ENCODE peak calls at places on chromosomes 11 and 22, in four cellular contexts. One of them, this sample, is unnamed.

GRCh38 chr11:118734031-118734430 is 54.6 kb upstream of the TREH start:
- DNase-seq in esophagus muscularis mucosa: no peak
- DNase-seq in sigmoid colon: no peak
- DNase-seq in stomach: no peak
- DNase-seq in this sample: no peak

GRCh38 chr22:33539902-33540751 is 380.1 kb downstream of the LARGE1 start:
- DNase-seq in stomach: peak; percentile 86
- DNase-seq in esophagus muscularis mucosa: no peak
- DNase-seq in sigmoid colon: peak; percentile 90
- DNase-seq in this sample: peak; percentile 73

GRCh38 chr11:9565822-9566560 is 7.5 kb upstream of the WEE1 start:
- DNase-seq in esophagus muscularis mucosa: peak; percentile 94
- DNase-seq in stomach: peak; percentile 39
- DNase-seq in sigmoid colon: peak; percentile 86
- DNase-seq in this sample: peak; percentile 53

GRCh38 chr22:50520826-50521453 is 4.5 kb downstream of the SCO2 start:
- DNase-seq in stomach: no peak
- DNase-seq in esophagus muscularis mucosa: no peak
- DNase-seq in sigmoid colon: no peak
- DNase-seq in this sample: no peak

GRCh38 chr11:43644626-43645299 is 35.8 kb upstream of the HSD17B12 start:
- DNase-seq in esophagus muscularis mucosa: no peak
- DNase-seq in stomach: no peak
- DNase-seq in sigmoid colon: no peak
- DNase-seq in this sample: peak; percentile 8

GRCh38 chr22:38733329-38734202 is 22.2 kb downstream of the SUN2 start:
- DNase-seq in stomach: peak; percentile 77
- DNase-seq in esophagus muscularis mucosa: peak; percentile 95
- DNase-seq in sigmoid colon: peak; percentile 96
- DNase-seq in this sample: peak; percentile 70

GRCh38 chr11:17256512-17256911 is 20.0 kb upstream of the NUCB2 start:
- DNase-seq in stomach: no peak
- DNase-seq in sigmoid colon: no peak
- DNase-seq in esophagus muscularis mucosa: no peak
- DNase-seq in this sample: no peak

GRCh38 chr22:33577862-33578411 is 342.3 kb downstream of the LARGE1 start:
- DNase-seq in sigmoid colon: no peak
- DNase-seq in esophagus muscularis mucosa: no peak
- DNase-seq in stomach: no peak
- DNase-seq in this sample: no peak

GRCh38 chr22:34946339-34946985 is 119.5 kb upstream of the ISX start:
- DNase-seq in esophagus muscularis mucosa: no peak
- DNase-seq in stomach: no peak
- DNase-seq in sigmoid colon: no peak
- DNase-seq in this sample: no peak

GRCh38 chr11:65442952-65443351 is 20.4 kb downstream of the NEAT1 start:
- DNase-seq in esophagus muscularis mucosa: peak; percentile 37
- DNase-seq in sigmoid colon: no peak
- DNase-seq in stomach: no peak
- DNase-seq in this sample: no peak

GRCh38 chr11:21066030-21066429 is 396.6 kb downstream of the NELL1 start:
- DNase-seq in esophagus muscularis mucosa: no peak
- DNase-seq in stomach: no peak
- DNase-seq in sigmoid colon: no peak
- DNase-seq in this sample: no peak

GRCh38 chr11:1906623-1907423 is 12.7 kb upstream of the TNNT3 start:
- DNase-seq in sigmoid colon: no peak
- DNase-seq in esophagus muscularis mucosa: no peak
- DNase-seq in stomach: no peak
- DNase-seq in this sample: no peak

GRCh38 chr11:17543574-17544180 is 539 bp downstream of the USH1C start:
- DNase-seq in esophagus muscularis mucosa: no peak
- DNase-seq in stomach: no peak
- DNase-seq in sigmoid colon: no peak
- DNase-seq in this sample: peak; percentile 38

GRCh38 chr11:134380229-134380628 is 31.8 kb downstream of the B3GAT1 start:
- DNase-seq in sigmoid colon: no peak
- DNase-seq in esophagus muscularis mucosa: no peak
- DNase-seq in stomach: no peak
- DNase-seq in this sample: no peak

GRCh38 chr11:134376150-134376921 is 35.7 kb downstream of the B3GAT1 start:
- DNase-seq in stomach: no peak
- DNase-seq in esophagus muscularis mucosa: no peak
- DNase-seq in sigmoid colon: peak; percentile 36
- DNase-seq in this sample: no peak

GRCh38 chr11:134380785-134381184 is 31.3 kb downstream of the B3GAT1 start:
- DNase-seq in esophagus muscularis mucosa: no peak
- DNase-seq in sigmoid colon: no peak
- DNase-seq in stomach: no peak
- DNase-seq in this sample: no peak

GRCh38 chr11:134377876-134378275 is 34.2 kb downstream of the B3GAT1 start:
- DNase-seq in sigmoid colon: no peak
- DNase-seq in stomach: no peak
- DNase-seq in esophagus muscularis mucosa: no peak
- DNase-seq in this sample: no peak

GRCh38 chr11:134379241-134379640 is 32.8 kb downstream of the B3GAT1 start:
- DNase-seq in stomach: no peak
- DNase-seq in esophagus muscularis mucosa: no peak
- DNase-seq in sigmoid colon: no peak
- DNase-seq in this sample: no peak
- H3K9me3 ChIP-seq in stomach: no peaks in the 10 kb centered on the region
- H3K9me3 ChIP-seq in esophagus muscularis mucosa: no peaks in the 10 kb centered on the region
- H3K9me3 ChIP-seq in sigmoid colon: no peaks in the 10 kb centered on the region
- H3K9me3 ChIP-seq in this sample: no peaks in the 10 kb centered on the region

GRCh38 chr11:28566643-28567042 is 458.5 kb downstream of the METTL15 start:
- DNase-seq in stomach: peak; percentile 56
- DNase-seq in sigmoid colon: peak; percentile 72
- DNase-seq in esophagus muscularis mucosa: no peak
- DNase-seq in this sample: peak; percentile 13
- TF ChIP-seq POLR2A in stomach: no peak
- TF ChIP-seq POLR2A in sigmoid colon: no peak
- TF ChIP-seq POLR2A in esophagus muscularis mucosa: no peak
- TF ChIP-seq POLR2A in this sample: no peak

GRCh38 chr11:131695889-131696429 is 325.5 kb downstream of the NTM start:
- DNase-seq in sigmoid colon: no peak
- DNase-seq in stomach: no peak
- DNase-seq in esophagus muscularis mucosa: peak; percentile 66
- DNase-seq in this sample: no peak

GRCh38 chr11:131692961-131693360 is 322.5 kb downstream of the NTM start:
- DNase-seq in esophagus muscularis mucosa: peak; percentile 88
- DNase-seq in stomach: no peak
- DNase-seq in sigmoid colon: no peak
- DNase-seq in this sample: no peak

GRCh38 chr11:131693756-131694155 is 323.3 kb downstream of the NTM start:
- DNase-seq in stomach: no peak
- DNase-seq in esophagus muscularis mucosa: peak; percentile 45
- DNase-seq in sigmoid colon: no peak
- DNase-seq in this sample: no peak

GRCh38 chr11:131696584-131697120 is 326.2 kb downstream of the NTM start:
- DNase-seq in stomach: no peak
- DNase-seq in sigmoid colon: no peak
- DNase-seq in esophagus muscularis mucosa: peak; percentile 26
- DNase-seq in this sample: no peak

DNA sequence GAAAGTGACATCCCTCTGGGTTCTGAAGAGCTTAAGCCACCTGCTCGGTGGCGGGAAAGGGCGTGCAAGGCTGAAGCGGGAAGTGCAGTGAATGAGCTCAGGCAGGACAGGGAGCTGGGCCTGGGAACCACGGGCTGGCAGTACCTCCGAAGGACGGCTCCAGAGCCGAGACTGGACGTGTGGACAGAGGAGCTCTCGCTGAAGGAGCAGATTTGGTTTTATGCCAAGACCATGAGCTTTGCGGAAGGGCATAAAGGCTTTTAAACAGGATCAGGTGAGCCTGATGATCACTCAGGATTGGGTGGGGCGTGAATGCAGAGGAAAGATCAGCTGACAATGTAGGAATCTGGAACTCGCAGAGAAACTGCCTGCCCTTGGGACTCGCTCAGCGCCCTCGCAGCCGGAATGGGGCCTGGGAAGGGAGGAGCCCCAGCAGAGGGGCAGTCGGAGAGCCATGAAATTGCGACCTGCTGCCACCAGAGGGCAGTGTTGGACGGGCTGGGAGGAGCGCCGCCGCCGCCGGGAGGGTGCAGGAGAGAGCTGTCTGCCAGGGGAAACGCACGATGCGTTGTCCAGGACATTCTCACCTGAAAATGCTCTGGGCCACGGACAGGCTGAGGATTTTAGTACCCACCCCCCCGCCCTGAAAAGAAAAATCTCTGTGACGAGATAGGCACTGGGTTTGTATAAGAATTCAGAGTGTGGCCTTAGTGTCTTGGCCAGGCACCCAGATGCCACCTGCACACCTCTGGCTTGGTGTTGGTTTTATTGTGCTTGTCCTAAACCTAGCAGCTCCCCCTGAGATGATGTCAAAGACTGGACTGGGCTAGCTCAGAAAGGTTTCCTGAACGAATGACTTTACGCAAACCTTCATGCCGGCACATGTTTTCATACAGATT is 324.4 kb downstream of the NTM start:
- DNase-seq in esophagus muscularis mucosa: peak; percentile 92
- DNase-seq in sigmoid colon: peak; percentile 90
- DNase-seq in stomach: peak; percentile 79
- DNase-seq in this sample: peak; percentile 78
- TF ChIP-seq POLR2AphosphoS5 in esophagus muscularis mucosa: no peak
- TF ChIP-seq POLR2AphosphoS5 in sigmoid colon: no peak
- TF ChIP-seq POLR2AphosphoS5 in stomach: no peak
- TF ChIP-seq POLR2AphosphoS5 in this sample: no peak

DNA sequence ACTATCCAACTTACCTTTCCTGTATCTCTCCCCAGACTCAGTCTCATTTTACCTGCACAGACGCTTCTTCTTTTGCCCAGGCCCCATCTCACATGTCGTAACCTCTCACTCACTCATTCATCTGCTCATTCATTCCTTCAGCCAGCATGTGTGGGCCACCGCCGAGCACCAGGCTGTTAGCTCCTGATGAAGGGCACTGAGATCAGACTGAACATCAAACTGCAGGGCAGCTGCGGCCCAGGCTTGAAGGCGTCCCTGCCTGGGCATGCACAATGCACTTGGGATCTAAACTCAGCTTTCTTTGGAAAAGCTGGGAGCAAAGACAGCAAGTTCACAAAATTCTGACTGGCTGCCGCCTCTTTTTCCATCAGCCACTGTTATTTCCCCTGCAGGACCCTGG is 1456.3 kb downstream of the BRD1 start:
- DNase-seq in esophagus muscularis mucosa: no peak
- DNase-seq in sigmoid colon: peak; percentile 30
- DNase-seq in stomach: no peak
- DNase-seq in this sample: no peak
- H3K9me3 ChIP-seq in esophagus muscularis mucosa: no peaks in the 10 kb centered on the region
- H3K9me3 ChIP-seq in sigmoid colon: no peaks in the 10 kb centered on the region
- H3K9me3 ChIP-seq in stomach: no peaks in the 10 kb centered on the region
- H3K9me3 ChIP-seq in this sample: no peaks in the 10 kb centered on the region

GRCh38 chr22:17105143-17106129 is 15.7 kb downstream of the TMEM121B start:
- DNase-seq in sigmoid colon: peak; percentile 43
- DNase-seq in stomach: no peak
- DNase-seq in esophagus muscularis mucosa: no peak
- DNase-seq in this sample: no peak

GRCh38 chr22:17107547-17107810 is 13.7 kb downstream of the TMEM121B start:
- DNase-seq in esophagus muscularis mucosa: no peak
- DNase-seq in stomach: no peak
- DNase-seq in sigmoid colon: no peak
- DNase-seq in this sample: no peak

GRCh38 chr22:17106785-17107546 is 14.2 kb downstream of the TMEM121B start:
- DNase-seq in stomach: no peak
- DNase-seq in sigmoid colon: peak; percentile 59
- DNase-seq in esophagus muscularis mucosa: no peak
- DNase-seq in this sample: no peak

GRCh38 chr22:17104336-17104935 is 16.7 kb downstream of the TMEM121B start:
- DNase-seq in stomach: no peak
- DNase-seq in sigmoid colon: peak; percentile 47
- DNase-seq in esophagus muscularis mucosa: no peak
- DNase-seq in this sample: no peak

GRCh38 chr22:17106161-17106784 is 14.9 kb downstream of the TMEM121B start:
- DNase-seq in sigmoid colon: peak; percentile 56
- DNase-seq in stomach: no peak
- DNase-seq in esophagus muscularis mucosa: no peak
- DNase-seq in this sample: no peak
- TF ChIP-seq POLR2A in sigmoid colon: no peak
- TF ChIP-seq POLR2A in stomach: no peak
- TF ChIP-seq POLR2A in esophagus muscularis mucosa: no peak
- TF ChIP-seq POLR2A in this sample: no peak

GRCh38 chr11:108345767-108346166 is 121.6 kb downstream of the C11orf65 start:
- DNase-seq in esophagus muscularis mucosa: no peak
- DNase-seq in sigmoid colon: no peak
- DNase-seq in stomach: no peak
- DNase-seq in this sample: no peak

GRCh38 chr11:108338750-108339149 is 115.9 kb downstream of the ATM start:
- DNase-seq in sigmoid colon: no peak
- DNase-seq in esophagus muscularis mucosa: no peak
- DNase-seq in stomach: no peak
- DNase-seq in this sample: no peak

GRCh38 chr11:108341654-108342053 is 118.8 kb downstream of the ATM start:
- DNase-seq in esophagus muscularis mucosa: no peak
- DNase-seq in stomach: no peak
- DNase-seq in sigmoid colon: no peak
- DNase-seq in this sample: no peak

GRCh38 chr11:108343714-108344113 is 120.8 kb downstream of the ATM start:
- DNase-seq in sigmoid colon: no peak
- DNase-seq in stomach: no peak
- DNase-seq in esophagus muscularis mucosa: no peak
- DNase-seq in this sample: no peak

DNA sequence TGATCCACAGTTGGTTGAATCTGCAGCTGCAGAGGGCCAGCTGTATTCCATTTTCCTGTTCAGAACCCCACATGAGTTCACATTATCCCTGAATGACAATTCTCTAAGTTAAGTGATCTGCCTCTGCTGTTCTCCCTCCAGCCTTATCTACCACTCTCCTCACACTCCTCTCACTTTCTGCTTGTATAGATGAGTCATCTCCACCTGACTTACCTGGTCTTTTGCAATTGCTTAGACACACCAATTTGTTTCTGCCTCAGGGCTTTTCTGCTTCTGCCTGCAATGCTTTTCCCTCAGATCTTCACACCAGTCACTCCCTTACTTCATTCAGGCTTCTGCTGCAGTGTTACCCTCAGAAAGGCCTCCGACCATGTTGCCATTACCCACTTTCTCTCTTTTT is 118.1 kb downstream of the ATM start:
- DNase-seq in stomach: no peak
- DNase-seq in sigmoid colon: no peak
- DNase-seq in esophagus muscularis mucosa: no peak
- DNase-seq in this sample: no peak
- TF ChIP-seq POLR2AphosphoS5 in stomach: no peak
- TF ChIP-seq POLR2AphosphoS5 in sigmoid colon: no peak
- TF ChIP-seq POLR2AphosphoS5 in esophagus muscularis mucosa: no peak
- TF ChIP-seq POLR2AphosphoS5 in this sample: no peak